ENCODE peak calls at places on chromosomes 12 and 14, in seven cellular contexts. Q is HCT116, Z is K562, U is GM12878, Y is HepG2, B is SK-N-SH, D is H1. C is an unnamed sample. For H3K36me3, the result is how much of the 10 kb centered on the place peaks cover.

GRCh38 chr14:78170203-78170602 is at the start of gene NRXN3:
- DNase-seq in D (peak), Y (no peak), B (peak), U (no peak), Q (no peak), Z (no peak), C (no peak)

GRCh38 chr14:22147716-22148115 is 441.3 kb downstream of the DAD1 start:
- DNase-seq in U (no peak), Q (no peak), B (no peak), Y (no peak), Z (no peak), D (no peak), C (no peak)

GRCh38 chr12:14910090-14910915 is 24.6 kb upstream of the MGP start:
- DNase-seq in Z (no peak), Q (peak), U (no peak), Y (no peak), B (no peak), D (no peak), C (no peak)

GRCh38 chr12:6567112-6567680 is 895 bp downstream of the NOP2 start:
- DNase-seq in B (no peak), Q (no peak), D (no peak), U (no peak), Z (no peak), Y (no peak), C (no peak)

GRCh38 chr12:111607239-111607638 is 8.1 kb upstream of the ATXN2 start:
- DNase-seq in U (no peak), B (no peak), D (no peak), Q (no peak), Z (no peak), Y (no peak), C (no peak)

GRCh38 chr14:91417983-91418386 is 365 bp upstream of the CCDC88C start:
- DNase-seq in Q (peak), Y (peak), D (no peak), U (no peak), Z (peak), B (peak), C (no peak)

GRCh38 chr14:60327447-60328331 is 78.7 kb downstream of the PPM1A start:
- DNase-seq in D (no peak), B (peak), Q (no peak), U (peak), Y (no peak), Z (no peak), C (no peak)

GRCh38 chr12:56221233-56221756 is 427 bp downstream of the RNF41 start:
- DNase-seq in Y (no peak), D (no peak), Q (no peak), Z (peak), U (no peak), B (peak), C (no peak)

GRCh38 chr12:24240707-24241106 is 291.2 kb upstream of the SOX5 start:
- DNase-seq in B (no peak), U (no peak), D (no peak), Y (no peak), Q (no peak), Z (no peak), C (no peak)

GRCh38 chr12:115374480-115375187 is 690.7 kb upstream of the TBX3 start:
- DNase-seq in B (no peak), D (no peak), U (peak), Y (no peak), Z (no peak), Q (no peak), C (no peak)

GRCh38 chr12:93415723-93416464 is 25.9 kb downstream of the UBE2N start:
- DNase-seq in Y (no peak), D (no peak), Z (no peak), Q (no peak), U (no peak), B (no peak), C (no peak)

GRCh38 chr12:94074970-94075695 is 73.2 kb upstream of the PLXNC1 start:
- DNase-seq in B (peak), Z (peak), D (no peak), Y (peak), U (no peak), Q (peak), C (no peak)

GRCh38 chr12:102816816-102817434 is 100.1 kb downstream of the PAH start:
- DNase-seq in B (peak), Y (peak), Z (peak), D (no peak), U (no peak), Q (peak), C (peak)

GRCh38 chr12:110548678-110549077 is 34.4 kb downstream of the PPTC7 start:
- DNase-seq in Y (no peak), B (no peak), U (no peak), Q (no peak), D (no peak), Z (no peak), C (no peak)

GRCh38 chr14:55881577-55882241 is 236.5 kb upstream of the PELI2 start:
- DNase-seq in U (no peak), D (peak), Q (no peak), Z (no peak), B (no peak), Y (no peak), C (no peak)

GRCh38 chr12:22916241-22916640 is 291.3 kb downstream of the ETNK1 start:
- DNase-seq in Z (no peak), Q (no peak), Y (no peak), U (no peak), D (no peak), B (no peak), C (no peak)

GRCh38 chr14:94473666-94474410 is 2.2 kb downstream of the SERPINA9 start:
- DNase-seq in U (no peak), Y (no peak), D (no peak), Q (no peak), Z (no peak), B (no peak), C (no peak)

GRCh38 chr14:101737414-101738367 is 23.8 kb upstream of the PPP2R5C start:
- DNase-seq in B (no peak), Y (no peak), U (no peak), D (no peak), Z (no peak), Q (no peak), C (no peak)

GRCh38 chr14:51607677-51608076 is 44.0 kb upstream of the FRMD6 start:
- DNase-seq in Q (no peak), U (no peak), Y (no peak), D (no peak), Z (no peak), B (no peak), C (no peak)

GRCh38 chr12:96401061-96401871 is 1.0 kb upstream of the CDK17 start:
- DNase-seq in Y (peak), U (peak), B (peak), Q (peak), Z (peak), D (no peak), C (no peak)

GRCh38 chr14:50186088-50186487 is 45.3 kb downstream of the SOS2 start:
- DNase-seq in U (no peak), B (no peak), Q (no peak), Z (no peak), Y (no peak), D (no peak), C (no peak)
- H3K36me3 ChIP-seq in U (under half), B (half or more), Q (under half), Z (under half), Y (under half), D (under half), C (under half)

GRCh38 chr12:100672075-100672592 is 98.7 kb downstream of the GAS2L3 start:
- DNase-seq in Z (peak), Y (peak), U (no peak), Q (no peak), D (no peak), B (peak), C (peak)
- TF ChIP-seq SIN3A in Z (no peak), Y (no peak), U (no peak), Q (no peak), D (no peak), B (no peak), C (no peak)

GRCh38 chr12:48973992-48974673 is 2.6 kb upstream of the WNT10B start:
- DNase-seq in U (no peak), Y (no peak), Z (peak), B (peak), D (no peak), Q (no peak), C (no peak)
- H3K36me3 ChIP-seq in U (under half), Y (under half), Z (under half), B (under half), D (under half), Q (under half), C (under half)

GRCh38 chr14:40204441-40205175 is 772.4 kb upstream of the FBXO33 start:
- DNase-seq in B (no peak), Q (no peak), Z (no peak), Y (peak), U (no peak), D (no peak), C (no peak)

GRCh38 chr14:40197344-40197743 is 765.1 kb upstream of the FBXO33 start:
- DNase-seq in Y (no peak), D (no peak), Q (no peak), B (no peak), Z (no peak), U (no peak), C (no peak)

GRCh38 chr14:40199101-40199500 is 766.9 kb upstream of the FBXO33 start:
- DNase-seq in U (no peak), Z (no peak), Y (no peak), Q (no peak), D (no peak), B (no peak), C (no peak)
- TF ChIP-seq SIN3A in U (no peak), Z (no peak), Y (no peak), Q (no peak), D (no peak), B (no peak), C (no peak)

C was measured in Panc1.